ENCODE peak calls at places on chromosomes 12 and 14, in eight cellular contexts. J is uterus, L is iPS DF 6.9, W is body of pancreas, B is substantia nigra, E is GM23338, F is brain microvascular endothelial cell, H is dorsolateral prefrontal cortex. C is an unnamed sample.

GRCh38 chr12:6463858-6464257 is 6.6 kb downstream of the VAMP1 start:
- DNase-seq in J (no peak), L (no peak), W (no peak), B (no peak), E (no peak), F (no peak), H (no peak), C (no peak)

GRCh38 chr12:128671528-128672042 is 152.2 kb downstream of the SLC15A4 start:
- DNase-seq in J (no peak), L (no peak), W (no peak), B (no peak), E (peak; percentile 1), F (no peak), H (no peak), C (no peak)

GRCh38 chr14:79376557-79376956 is 834.7 kb downstream of the DIO2 start:
- DNase-seq in J (no peak), L (no peak), W (no peak), B (no peak), E (no peak), F (no peak), H (no peak), C (no peak)

GRCh38 chr12:38886064-38886463 is 19.3 kb downstream of the CPNE8 start:
- DNase-seq in J (no peak), L (no peak), W (peak; percentile 33), B (no peak), E (no peak), F (peak; percentile 48), H (no peak), C (no peak)

GRCh38 chr14:21264025-21264801 is 5.0 kb downstream of the HNRNPC start:
- DNase-seq in J (no peak), L (no peak), W (no peak), B (no peak), E (no peak), F (no peak), H (no peak), C (peak; percentile 25)

GRCh38 chr12:124392271-124392990 is 97.5 kb downstream of the RFLNA start:
- DNase-seq in J (no peak), L (no peak), W (peak; percentile 64), B (no peak), E (peak; percentile 75), F (peak; percentile 79), H (peak; percentile 53), C (no peak)

GRCh38 chr14:103123128-103123633 is at the start of gene TNFAIP2:
- DNase-seq in J (peak; percentile 67), L (no peak), W (peak; percentile 52), B (no peak), E (peak; percentile 85), F (no peak), H (no peak), C (no peak)

GRCh38 chr12:22935090-22935489 is 310.1 kb downstream of the ETNK1 start:
- DNase-seq in J (no peak), L (no peak), W (no peak), B (no peak), E (peak; percentile 40), F (peak; percentile 70), H (no peak), C (no peak)

GRCh38 chr12:2113501-2113912 is 60.7 kb downstream of the CACNA1C start:
- DNase-seq in J (no peak), L (no peak), W (peak; percentile 73), B (no peak), E (no peak), F (no peak), H (no peak), C (no peak)

GRCh38 chr12:9344540-9344939 is 136.3 kb upstream of the PZP start:
- DNase-seq in J (no peak), L (no peak), W (no peak), B (no peak), E (no peak), F (no peak), H (no peak), C (no peak)

GRCh38 chr12:16218934-16219718 is 58.4 kb downstream of the SLC15A5 start:
- DNase-seq in J (no peak), L (no peak), W (no peak), B (no peak), E (no peak), F (no peak), H (no peak), C (no peak)

GRCh38 chr12:117032593-117033381 is 66.4 kb downstream of the TESC start:
- DNase-seq in J (no peak), L (no peak), W (peak; percentile 83), B (no peak), E (peak; percentile 61), F (no peak), H (peak; percentile 38), C (no peak)

GRCh38 chr14:65131176-65131765 is 29.0 kb upstream of the MAX start:
- DNase-seq in J (no peak), L (no peak), W (no peak), B (no peak), E (peak; percentile 3), F (peak; percentile 27), H (no peak), C (no peak)

GRCh38 chr14:103019827-103020226 is 37.5 kb downstream of the CDC42BPB start:
- DNase-seq in J (no peak), L (no peak), W (no peak), B (peak; percentile 39), E (no peak), F (no peak), H (no peak), C (no peak)

GRCh38 chr12:58914457-58914856 is 5.8 kb downstream of the LRIG3 start:
- DNase-seq in J (no peak), L (no peak), W (no peak), B (no peak), E (no peak), F (no peak), H (no peak), C (no peak)

GRCh38 chr12:51915951-51916350 is 8.6 kb downstream of the ACVRL1 start:
- DNase-seq in J (no peak), L (no peak), W (no peak), B (no peak), E (no peak), F (no peak), H (no peak), C (no peak)

DNA sequence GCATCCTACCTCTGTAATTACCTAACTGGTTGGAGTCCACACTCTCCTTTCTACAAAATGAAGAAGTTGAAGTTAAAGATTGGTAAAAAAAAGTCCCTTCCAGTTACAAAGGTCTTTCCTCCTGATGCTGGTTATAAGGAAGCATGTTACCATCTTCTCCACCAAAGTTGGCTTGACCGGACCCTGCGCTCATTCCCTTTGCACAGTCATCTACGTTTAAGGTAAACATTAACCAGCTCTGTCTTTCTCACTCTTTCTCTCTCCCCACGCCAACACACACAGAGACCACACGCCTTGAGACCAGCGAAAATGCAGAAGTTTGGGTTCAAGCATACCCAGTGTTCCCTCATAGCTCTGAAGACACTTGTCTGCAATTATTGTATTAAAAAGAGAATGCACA is 11.9 kb downstream of the FBLN5 start:
- DNase-seq in J (no peak), L (no peak), W (no peak), B (no peak), E (no peak), F (no peak), H (no peak), C (no peak)
- H3K27ac ChIP-seq in J (no peak overlapping the region), L (no peak overlapping the region), W (no peak overlapping the region), B (no peak overlapping the region), E (no peak overlapping the region), F (no peak overlapping the region), H (no peak overlapping the region), C (no peak overlapping the region)

DNA sequence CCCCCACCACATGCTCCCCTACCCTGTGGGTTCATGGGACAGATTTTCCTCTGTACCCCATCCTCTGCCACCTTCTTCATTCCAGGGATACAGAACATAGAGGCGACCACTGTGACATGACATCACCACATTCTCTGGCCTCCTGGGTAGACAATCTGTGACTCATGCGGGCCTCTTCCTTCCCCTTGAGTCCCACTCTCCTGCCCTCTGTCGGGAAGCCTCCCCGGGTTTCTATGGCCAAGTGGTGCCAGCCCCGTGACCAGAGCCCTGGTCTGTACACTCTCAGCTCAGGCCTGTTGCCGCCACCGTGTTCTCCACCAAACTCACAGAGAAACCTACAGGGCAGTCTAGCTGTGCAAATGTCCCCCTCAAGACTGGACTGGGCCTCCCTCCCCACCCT is 8.0 kb downstream of the CLMN start:
- DNase-seq in J (no peak), L (no peak), W (peak; percentile 52), B (no peak), E (no peak), F (peak; percentile 36), H (no peak), C (no peak)
- H3K27ac ChIP-seq in J (peak overlapping the region; percentile 37), L (no peak overlapping the region), W (no peak overlapping the region), B (peak overlapping the region; percentile 96), E (no peak overlapping the region), F (no peak overlapping the region), H (peak overlapping the region; percentile 97), C (no peak overlapping the region)

GRCh38 chr14:89037065-89037464 is 212.6 kb downstream of the TTC8 start:
- DNase-seq in J (no peak), L (no peak), W (no peak), B (no peak), E (no peak), F (no peak), H (no peak), C (no peak)

GRCh38 chr14:89042021-89042420 is 217.6 kb downstream of the TTC8 start:
- DNase-seq in J (no peak), L (no peak), W (no peak), B (no peak), E (no peak), F (no peak), H (no peak), C (no peak)

GRCh38 chr14:89040438-89041244 is 216.2 kb downstream of the TTC8 start:
- DNase-seq in J (peak; percentile 91), L (no peak), W (peak; percentile 94), B (peak; percentile 64), E (peak; percentile 95), F (peak; percentile 83), H (peak; percentile 90), C (peak; percentile 48)

GRCh38 chr14:89041245-89041585 is 216.8 kb downstream of the TTC8 start:
- DNase-seq in J (no peak), L (no peak), W (peak; percentile 75), B (no peak), E (no peak), F (no peak), H (no peak), C (no peak)

GRCh38 chr14:89040080-89040437 is 215.6 kb downstream of the TTC8 start:
- DNase-seq in J (no peak), L (no peak), W (no peak), B (no peak), E (no peak), F (no peak), H (no peak), C (no peak)
- H3K27ac ChIP-seq in J (peak overlapping the region; percentile 89), L (no peak overlapping the region), W (peak overlapping the region; percentile 81), B (no peak overlapping the region), E (no peak overlapping the region), F (no peak overlapping the region), H (peak overlapping the region; percentile 79), C (no peak overlapping the region)

DNA sequence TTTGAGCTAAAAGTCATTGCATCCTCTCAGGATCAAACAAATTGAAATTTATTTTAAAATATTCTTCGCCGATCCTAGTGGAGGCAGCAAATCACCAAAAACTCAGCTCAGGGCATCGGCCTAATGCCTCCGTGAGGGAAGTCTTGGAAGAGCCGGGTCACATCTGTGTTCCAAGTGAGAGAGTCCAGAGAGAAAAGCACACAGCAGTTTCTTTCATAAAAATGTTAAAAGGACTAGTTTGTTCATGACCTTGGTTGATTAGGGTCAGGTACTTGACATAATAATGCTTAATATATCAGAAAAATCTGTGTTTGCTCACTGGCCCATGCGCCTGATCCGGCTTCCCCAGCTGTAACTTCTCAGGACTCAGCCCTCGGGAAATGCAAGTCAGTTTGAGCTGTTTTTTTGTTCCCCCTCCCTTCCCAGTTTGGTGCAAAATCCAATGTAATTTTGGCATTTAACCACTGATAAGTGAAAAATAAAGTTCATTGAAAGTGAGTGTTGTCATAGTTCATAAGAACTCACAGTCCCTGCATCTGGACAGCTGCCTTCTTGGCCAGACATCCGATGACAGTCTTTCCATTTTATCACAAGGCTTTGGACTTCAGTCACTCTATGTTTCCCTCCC is 161.7 kb downstream of the CAND1 start:
- DNase-seq in J (peak; percentile 73), L (no peak), W (peak; percentile 60), B (no peak), E (peak; percentile 47), F (no peak), H (no peak), C (no peak)
- H3K27ac ChIP-seq in J (peak overlapping the region; percentile 53), L (no peak overlapping the region), W (peak overlapping the region; percentile 14), B (no peak overlapping the region), E (no peak overlapping the region), F (no peak overlapping the region), H (no peak overlapping the region), C (no peak overlapping the region)